ENCODE peak calls at places on chromosomes 12 and 14, in seven cellular contexts. E is neural crest cell, G is T-helper 2 cell, Z is heart right ventricle, I is body of pancreas, O is foreskin keratinocyte, L is Peyer's patch. U is an unnamed sample.

GRCh38 chr14:59254146-59254910 is 65.9 kb downstream of the DAAM1 start:
- DNase-seq in I (peak; percentile 75), E (no peak), L (no peak), G (no peak), O (no peak), Z (peak; percentile 89), U (no peak)

GRCh38 chr12:116920939-116921338 is 10.2 kb downstream of the FBXW8 start:
- DNase-seq in O (no peak), L (no peak), I (no peak), G (no peak), Z (no peak), E (no peak), U (no peak)

GRCh38 chr14:60002819-60003492 is 83.0 kb downstream of the LRRC9 start:
- DNase-seq in O (no peak), I (peak; percentile 81), Z (peak; percentile 89), E (no peak), L (no peak), G (no peak), U (no peak)

GRCh38 chr12:53443955-53444354 is 2.4 kb downstream of the PRR13 start:
- DNase-seq in O (no peak), G (no peak), I (no peak), E (no peak), Z (no peak), L (no peak), U (no peak)

GRCh38 chr12:45785315-45785714 is 55.8 kb downstream of the ARID2 start:
- DNase-seq in L (no peak), O (no peak), I (no peak), Z (no peak), E (no peak), G (no peak), U (no peak)

GRCh38 chr14:95597784-95598204 is 62.9 kb downstream of the GLRX5 start:
- DNase-seq in G (no peak), O (no peak), L (no peak), Z (no peak), E (peak; percentile 41), I (no peak), U (no peak)

GRCh38 chr12:26011099-26011498 is 52.6 kb downstream of the RASSF8 start:
- DNase-seq in Z (no peak), O (no peak), G (no peak), I (no peak), L (no peak), E (no peak), U (no peak)

GRCh38 chr12:6337958-6338406 is 3.9 kb downstream of the TNFRSF1A start:
- DNase-seq in G (peak; percentile 53), E (no peak), Z (no peak), L (no peak), O (no peak), I (no peak), U (no peak)

GRCh38 chr12:27343255-27344000 is 10.8 kb downstream of the BMAL2 start:
- DNase-seq in O (peak; percentile 98), E (no peak), G (no peak), I (no peak), Z (no peak), L (no peak), U (no peak)

GRCh38 chr12:76299536-76300296 is 48.5 kb downstream of the BBS10 start:
- DNase-seq in I (no peak), G (no peak), E (no peak), L (no peak), O (no peak), Z (no peak), U (no peak)